ENCODE peak calls at places on chromosomes 16 and 17, in eight cellular contexts. One of them, this sample, is unnamed.

GRCh38 chr16:74667215-74667765 is 613 bp upstream of the RFWD3 start:
- DNase-seq in OCI-LY7: peak
- DNase-seq in neural progenitor cell: peak
- DNase-seq in astrocyte: peak
- DNase-seq in H1: peak
- DNase-seq in neuronal stem cell: peak
- DNase-seq in SK-N-SH: peak
- DNase-seq in PC-3: no peak
- DNase-seq in this sample: peak

GRCh38 chr16:65876200-65876498 is 490.3 kb upstream of the CDH5 start:
- DNase-seq in OCI-LY7: no peak
- DNase-seq in SK-N-SH: no peak
- DNase-seq in H1: no peak
- DNase-seq in neuronal stem cell: no peak
- DNase-seq in PC-3: peak
- DNase-seq in astrocyte: peak
- DNase-seq in neural progenitor cell: no peak
- DNase-seq in this sample: no peak

GRCh38 chr17:76246080-76247066 is 6.1 kb upstream of the RNF157 start:
- DNase-seq in PC-3: no peak
- DNase-seq in OCI-LY7: peak
- DNase-seq in neuronal stem cell: no peak
- DNase-seq in neural progenitor cell: no peak
- DNase-seq in H1: no peak
- DNase-seq in SK-N-SH: no peak
- DNase-seq in astrocyte: no peak
- DNase-seq in this sample: no peak

GRCh38 chr16:74279266-74279665 is 17.3 kb upstream of the PSMD7 start:
- DNase-seq in astrocyte: no peak
- DNase-seq in OCI-LY7: no peak
- DNase-seq in SK-N-SH: no peak
- DNase-seq in PC-3: no peak
- DNase-seq in H1: no peak
- DNase-seq in neural progenitor cell: no peak
- DNase-seq in neuronal stem cell: no peak
- DNase-seq in this sample: no peak

GRCh38 chr16:88760424-88761142 is 24.4 kb downstream of the PIEZO1 start:
- DNase-seq in SK-N-SH: peak
- DNase-seq in astrocyte: no peak
- DNase-seq in H1: no peak
- DNase-seq in PC-3: no peak
- DNase-seq in neuronal stem cell: no peak
- DNase-seq in OCI-LY7: no peak
- DNase-seq in neural progenitor cell: no peak
- DNase-seq in this sample: no peak

GRCh38 chr17:21232033-21232749 is 18.2 kb upstream of the TMEM11 start:
- DNase-seq in neural progenitor cell: no peak
- DNase-seq in OCI-LY7: no peak
- DNase-seq in H1: no peak
- DNase-seq in neuronal stem cell: no peak
- DNase-seq in astrocyte: no peak
- DNase-seq in PC-3: no peak
- DNase-seq in SK-N-SH: no peak
- DNase-seq in this sample: no peak

GRCh38 chr16:69031877-69032301 is 73.6 kb upstream of the HAS3 start:
- DNase-seq in OCI-LY7: no peak
- DNase-seq in astrocyte: no peak
- DNase-seq in SK-N-SH: no peak
- DNase-seq in H1: no peak
- DNase-seq in neuronal stem cell: no peak
- DNase-seq in neural progenitor cell: no peak
- DNase-seq in PC-3: peak
- DNase-seq in this sample: no peak

GRCh38 chr16:23508589-23509440 is 1.5 kb downstream of the GGA2 start:
- DNase-seq in neuronal stem cell: no peak
- DNase-seq in PC-3: peak
- DNase-seq in H1: peak
- DNase-seq in astrocyte: peak
- DNase-seq in SK-N-SH: no peak
- DNase-seq in OCI-LY7: peak
- DNase-seq in neural progenitor cell: peak
- DNase-seq in this sample: peak

GRCh38 chr16:55033225-55034156 is 102.8 kb downstream of the IRX5 start:
- DNase-seq in OCI-LY7: no peak
- DNase-seq in neuronal stem cell: no peak
- DNase-seq in astrocyte: no peak
- DNase-seq in neural progenitor cell: no peak
- DNase-seq in SK-N-SH: no peak
- DNase-seq in PC-3: no peak
- DNase-seq in H1: peak
- DNase-seq in this sample: no peak

GRCh38 chr17:39813631-39814030 is 50.5 kb downstream of the IKZF3 start:
- DNase-seq in OCI-LY7: no peak
- DNase-seq in neural progenitor cell: no peak
- DNase-seq in neuronal stem cell: no peak
- DNase-seq in PC-3: no peak
- DNase-seq in astrocyte: no peak
- DNase-seq in SK-N-SH: no peak
- DNase-seq in H1: no peak
- DNase-seq in this sample: no peak

GRCh38 chr16:11121909-11122692 is 133.9 kb downstream of the SOCS1 start:
- DNase-seq in neural progenitor cell: no peak
- DNase-seq in PC-3: no peak
- DNase-seq in SK-N-SH: peak
- DNase-seq in OCI-LY7: no peak
- DNase-seq in astrocyte: peak
- DNase-seq in neuronal stem cell: no peak
- DNase-seq in H1: no peak
- DNase-seq in this sample: no peak

GRCh38 chr16:11117576-11118211 is 138.3 kb downstream of the SOCS1 start:
- DNase-seq in OCI-LY7: no peak
- DNase-seq in neural progenitor cell: no peak
- DNase-seq in PC-3: no peak
- DNase-seq in neuronal stem cell: no peak
- DNase-seq in astrocyte: no peak
- DNase-seq in H1: no peak
- DNase-seq in SK-N-SH: no peak
- DNase-seq in this sample: no peak

GRCh38 chr16:11121083-11121482 is 134.9 kb downstream of the SOCS1 start:
- DNase-seq in PC-3: no peak
- DNase-seq in astrocyte: no peak
- DNase-seq in neural progenitor cell: no peak
- DNase-seq in OCI-LY7: no peak
- DNase-seq in H1: no peak
- DNase-seq in SK-N-SH: no peak
- DNase-seq in neuronal stem cell: no peak
- DNase-seq in this sample: no peak

GRCh38 chr16:11114366-11115164 is 141.4 kb downstream of the SOCS1 start:
- DNase-seq in astrocyte: no peak
- DNase-seq in neuronal stem cell: no peak
- DNase-seq in neural progenitor cell: no peak
- DNase-seq in SK-N-SH: no peak
- DNase-seq in OCI-LY7: no peak
- DNase-seq in H1: no peak
- DNase-seq in PC-3: no peak
- DNase-seq in this sample: no peak

DNA sequence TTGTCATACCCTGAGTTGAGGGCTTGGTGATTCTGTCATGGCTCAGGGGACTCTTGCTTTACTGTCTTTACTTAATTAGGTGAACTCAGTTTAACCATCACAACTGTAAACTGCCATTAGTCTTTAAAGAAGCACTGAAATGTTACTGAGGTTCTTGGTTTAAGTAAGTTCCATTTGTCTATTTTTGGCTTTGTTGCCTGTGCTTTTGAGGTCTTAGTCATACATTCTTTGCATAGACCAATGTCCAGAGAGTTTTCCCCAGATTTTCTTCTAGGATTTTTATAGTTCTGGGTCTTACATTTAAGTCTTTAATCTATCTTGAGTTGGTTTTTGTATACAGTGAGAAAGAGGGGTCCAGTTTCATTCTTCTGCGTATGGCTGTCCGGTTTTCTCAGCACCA is 137.5 kb downstream of the SOCS1 start:
- DNase-seq in neural progenitor cell: no peak
- DNase-seq in H1: no peak
- DNase-seq in SK-N-SH: no peak
- DNase-seq in OCI-LY7: no peak
- DNase-seq in astrocyte: peak
- DNase-seq in PC-3: no peak
- DNase-seq in neuronal stem cell: no peak
- DNase-seq in this sample: no peak
- H3K27ac ChIP-seq in neural progenitor cell: no peak
- H3K27ac ChIP-seq in H1: no peak
- H3K27ac ChIP-seq in SK-N-SH: no peak
- H3K27ac ChIP-seq in OCI-LY7: no peak
- H3K27ac ChIP-seq in astrocyte: no peak
- H3K27ac ChIP-seq in PC-3: no peak
- H3K27ac ChIP-seq in neuronal stem cell: no peak
- H3K27ac ChIP-seq in this sample: no peak

GRCh38 chr17:72151565-72152391 is 31.0 kb downstream of the SOX9 start:
- DNase-seq in H1: peak
- DNase-seq in PC-3: peak
- DNase-seq in SK-N-SH: peak
- DNase-seq in OCI-LY7: no peak
- DNase-seq in neuronal stem cell: peak
- DNase-seq in neural progenitor cell: peak
- DNase-seq in astrocyte: peak
- DNase-seq in this sample: peak
- H2AFZ ChIP-seq in H1: peak
- H2AFZ ChIP-seq in PC-3: peak
- H2AFZ ChIP-seq in SK-N-SH: peak
- H2AFZ ChIP-seq in OCI-LY7: no peak
- H2AFZ ChIP-seq in neuronal stem cell: peak
- H2AFZ ChIP-seq in neural progenitor cell: peak
- H2AFZ ChIP-seq in astrocyte: no peak
- H2AFZ ChIP-seq in this sample: no peak

GRCh38 chr17:72338304-72338703 is 217.5 kb downstream of the SOX9 start:
- DNase-seq in neuronal stem cell: no peak
- DNase-seq in H1: no peak
- DNase-seq in neural progenitor cell: no peak
- DNase-seq in astrocyte: no peak
- DNase-seq in PC-3: no peak
- DNase-seq in OCI-LY7: no peak
- DNase-seq in SK-N-SH: no peak
- DNase-seq in this sample: peak

GRCh38 chr17:72336804-72337070 is 215.9 kb downstream of the SOX9 start:
- DNase-seq in SK-N-SH: no peak
- DNase-seq in neuronal stem cell: no peak
- DNase-seq in PC-3: no peak
- DNase-seq in H1: no peak
- DNase-seq in OCI-LY7: no peak
- DNase-seq in neural progenitor cell: no peak
- DNase-seq in astrocyte: no peak
- DNase-seq in this sample: no peak

GRCh38 chr17:72340836-72341235 is 220.0 kb downstream of the SOX9 start:
- DNase-seq in neuronal stem cell: no peak
- DNase-seq in SK-N-SH: no peak
- DNase-seq in neural progenitor cell: no peak
- DNase-seq in H1: no peak
- DNase-seq in astrocyte: no peak
- DNase-seq in PC-3: no peak
- DNase-seq in OCI-LY7: no peak
- DNase-seq in this sample: no peak

GRCh38 chr17:72336026-72336803 is 215.4 kb downstream of the SOX9 start:
- DNase-seq in PC-3: no peak
- DNase-seq in SK-N-SH: no peak
- DNase-seq in H1: peak
- DNase-seq in astrocyte: peak
- DNase-seq in neural progenitor cell: peak
- DNase-seq in OCI-LY7: no peak
- DNase-seq in neuronal stem cell: peak
- DNase-seq in this sample: peak

DNA sequence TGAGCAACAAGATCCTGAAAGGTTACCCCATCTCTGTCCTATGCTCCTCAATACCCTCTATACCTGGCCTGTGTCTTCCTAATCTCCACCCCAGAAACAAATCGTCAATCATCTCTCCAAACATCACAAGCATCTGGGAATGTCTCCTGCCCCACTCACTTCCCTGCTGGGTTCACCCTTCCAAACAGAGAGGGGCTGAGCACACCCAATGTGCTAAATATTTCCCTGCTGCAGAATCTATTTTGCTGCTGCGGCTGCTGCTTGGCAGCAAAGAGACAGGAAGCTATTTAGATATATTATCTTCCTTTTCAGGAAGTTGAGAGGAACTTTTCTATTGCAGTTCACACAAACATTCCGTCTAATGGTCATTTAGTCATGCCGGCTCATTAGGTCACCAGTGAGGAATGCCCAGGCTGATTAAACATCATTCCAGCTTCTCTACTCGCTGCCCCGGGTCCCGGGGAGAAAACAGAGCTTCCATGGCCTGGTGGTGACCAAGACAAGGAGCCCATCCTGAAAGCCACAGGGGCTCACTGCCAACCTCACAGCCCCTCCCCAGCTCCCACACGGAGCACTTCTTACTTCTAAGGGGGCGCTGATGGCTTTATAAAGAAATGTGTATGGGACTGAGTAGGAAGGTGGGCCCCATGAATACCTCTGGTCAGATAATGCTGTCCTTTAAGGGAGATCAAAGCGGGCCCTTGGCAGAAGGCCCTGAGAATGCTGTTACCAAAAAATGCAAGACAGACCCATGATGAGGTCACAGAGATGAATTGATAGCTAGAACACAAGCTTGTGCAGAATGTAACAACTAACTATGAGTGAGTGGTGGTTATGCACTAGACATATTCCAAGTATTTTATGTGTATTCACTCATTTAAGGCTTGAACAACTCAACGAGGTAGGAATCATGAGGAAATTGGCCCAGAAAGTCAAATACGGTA is 218.3 kb downstream of the SOX9 start:
- DNase-seq in astrocyte: peak
- DNase-seq in SK-N-SH: peak
- DNase-seq in PC-3: peak
- DNase-seq in neural progenitor cell: no peak
- DNase-seq in H1: no peak
- DNase-seq in neuronal stem cell: no peak
- DNase-seq in OCI-LY7: no peak
- DNase-seq in this sample: peak
- H3K27ac ChIP-seq in astrocyte: peak
- H3K27ac ChIP-seq in SK-N-SH: peak
- H3K27ac ChIP-seq in PC-3: peak
- H3K27ac ChIP-seq in neural progenitor cell: no peak
- H3K27ac ChIP-seq in H1: no peak
- H3K27ac ChIP-seq in neuronal stem cell: no peak
- H3K27ac ChIP-seq in OCI-LY7: no peak
- H3K27ac ChIP-seq in this sample: peak

GRCh38 chr17:4072487-4073157 is 70.2 kb downstream of the ZZEF1 start:
- DNase-seq in neural progenitor cell: no peak
- DNase-seq in PC-3: peak
- DNase-seq in H1: no peak
- DNase-seq in neuronal stem cell: no peak
- DNase-seq in OCI-LY7: no peak
- DNase-seq in SK-N-SH: no peak
- DNase-seq in astrocyte: peak
- DNase-seq in this sample: peak

GRCh38 chr17:4074831-4075495 is 67.9 kb downstream of the ZZEF1 start:
- DNase-seq in PC-3: peak
- DNase-seq in neuronal stem cell: peak
- DNase-seq in SK-N-SH: peak
- DNase-seq in neural progenitor cell: peak
- DNase-seq in astrocyte: peak
- DNase-seq in H1: no peak
- DNase-seq in OCI-LY7: peak
- DNase-seq in this sample: peak

GRCh38 chr17:4068918-4069317 is 73.9 kb downstream of the ZZEF1 start:
- DNase-seq in OCI-LY7: no peak
- DNase-seq in neural progenitor cell: no peak
- DNase-seq in SK-N-SH: no peak
- DNase-seq in H1: no peak
- DNase-seq in astrocyte: no peak
- DNase-seq in PC-3: no peak
- DNase-seq in neuronal stem cell: no peak
- DNase-seq in this sample: no peak

GRCh38 chr17:4073983-4074830 is 68.6 kb downstream of the ZZEF1 start:
- DNase-seq in H1: no peak
- DNase-seq in neuronal stem cell: no peak
- DNase-seq in neural progenitor cell: no peak
- DNase-seq in SK-N-SH: no peak
- DNase-seq in PC-3: no peak
- DNase-seq in OCI-LY7: peak
- DNase-seq in astrocyte: no peak
- DNase-seq in this sample: no peak
- H2AFZ ChIP-seq in H1: no peak
- H2AFZ ChIP-seq in neuronal stem cell: no peak
- H2AFZ ChIP-seq in neural progenitor cell: no peak
- H2AFZ ChIP-seq in SK-N-SH: no peak
- H2AFZ ChIP-seq in PC-3: no peak
- H2AFZ ChIP-seq in OCI-LY7: no peak
- H2AFZ ChIP-seq in astrocyte: no peak
- H2AFZ ChIP-seq in this sample: no peak